ENCODE peak calls at places on chromosomes 5 and 9, in four cellular contexts. A is HL-60, N is AG04450, U is NCI-H1436. L is an unnamed sample.

GRCh38 chr9:122180633-122181032 is 20.9 kb downstream of the MORN5 start:
- DNase-seq in A (no peak), N (peak), U (peak), L (peak)

GRCh38 chr9:76846307-76846706 is 59.6 kb downstream of the PRUNE2 start:
- DNase-seq in A (no peak), N (no peak), U (no peak), L (no peak)

GRCh38 chr9:85040141-85040540 is 370.6 kb downstream of the NTRK2 start:
- DNase-seq in A (no peak), N (no peak), U (no peak), L (no peak)

GRCh38 chr5:12611132-12611531 is 706.9 kb upstream of the CTNND2 start:
- DNase-seq in A (no peak), N (no peak), U (no peak), L (no peak)

GRCh38 chr9:70805953-70806352 is 315.5 kb downstream of the TRPM3 start:
- DNase-seq in A (no peak), N (no peak), U (no peak), L (no peak)

GRCh38 chr5:180390441-180391190 is 37.5 kb upstream of the GFPT2 start:
- DNase-seq in A (no peak), N (no peak), U (no peak), L (no peak)

GRCh38 chr9:36163840-36164175 is 5.4 kb upstream of the CCIN start:
- DNase-seq in A (no peak), N (no peak), U (no peak), L (no peak)

GRCh38 chr5:73296772-73297171 is 123.8 kb downstream of the TMEM174 start:
- DNase-seq in A (no peak), N (no peak), U (no peak), L (no peak)

GRCh38 chr5:102762095-102762534 is 7.0 kb downstream of the PAM start:
- DNase-seq in A (no peak), N (no peak), U (no peak), L (no peak)

GRCh38 chr5:75681125-75681830 is 36.0 kb downstream of the POC5 start:
- DNase-seq in A (no peak), N (no peak), U (peak), L (no peak)

GRCh38 chr5:151274666-151275065 is 21.7 kb downstream of the GM2A start:
- DNase-seq in A (no peak), N (no peak), U (no peak), L (no peak)

GRCh38 chr9:137237759-137238726 is 3.0 kb upstream of the TUBB4B start:
- DNase-seq in A (no peak), N (no peak), U (peak), L (no peak)

GRCh38 chr5:105460721-105461120 is 1898.1 kb upstream of the NUDT12 start:
- DNase-seq in A (no peak), N (no peak), U (no peak), L (no peak)

GRCh38 chr9:120394058-120394669 is 185.8 kb downstream of the CDK5RAP2 start:
- DNase-seq in A (peak), N (peak), U (no peak), L (peak)

GRCh38 chr9:134067904-134068741 is at the start of gene BRD3:
- DNase-seq in A (peak), N (peak), U (peak), L (peak)

GRCh38 chr5:172002310-172002709 is 4.1 kb downstream of the FBXW11 start:
- DNase-seq in A (no peak), N (no peak), U (no peak), L (no peak)

GRCh38 chr9:136835932-136836901 is 6.1 kb upstream of the AJM1 start:
- DNase-seq in A (no peak), N (no peak), U (no peak), L (no peak)

GRCh38 chr5:122022966-122023365 is 55.1 kb downstream of the LOX start:
- DNase-seq in A (peak), N (no peak), U (no peak), L (no peak)

GRCh38 chr5:59829389-59829788 is 64.1 kb downstream of the PDE4D start:
- DNase-seq in A (no peak), N (peak), U (no peak), L (no peak)

GRCh38 chr9:38162332-38162985 is 93.4 kb upstream of the SHB start:
- DNase-seq in A (no peak), N (no peak), U (no peak), L (no peak)

GRCh38 chr9:127684576-127684975 is 22.2 kb upstream of the CFAP157 start:
- DNase-seq in A (no peak), N (no peak), U (no peak), L (no peak)

GRCh38 chr5:98258939-98259338 is 514.5 kb upstream of the RGMB start:
- DNase-seq in A (no peak), N (no peak), U (no peak), L (no peak)

GRCh38 chr5:174221454-174221853 is 175.9 kb downstream of the NSG2 start:
- DNase-seq in A (no peak), N (no peak), U (no peak), L (no peak)

GRCh38 chr5:23157169-23157568 is 304.0 kb upstream of the CDH12 start:
- DNase-seq in A (no peak), N (no peak), U (no peak), L (no peak)

GRCh38 chr9:114696814-114697544 is 15.0 kb upstream of the TEX48 start:
- DNase-seq in A (no peak), N (no peak), U (no peak), L (no peak)

GRCh38 chr9:136697146-136697820 is 10.0 kb upstream of the AGPAT2 start:
- DNase-seq in A (peak), N (no peak), U (no peak), L (no peak)

GRCh38 chr9:136568288-136569081 is 22.6 kb upstream of the NOTCH1 start:
- DNase-seq in A (no peak), N (no peak), U (no peak), L (no peak)

GRCh38 chr9:78319197-78320029 is 22.5 kb downstream of the PSAT1 start:
- DNase-seq in A (no peak), N (no peak), U (no peak), L (no peak)

GRCh38 chr5:159515909-159516415 is 185.7 kb upstream of the IL12B start:
- DNase-seq in A (peak), N (no peak), U (no peak), L (no peak)

GRCh38 chr9:111992523-111992922 is 95.9 kb downstream of the UGCG start:
- DNase-seq in A (no peak), N (no peak), U (no peak), L (no peak)

GRCh38 chr9:101307524-101308213 is 77.1 kb downstream of the BAAT start:
- DNase-seq in A (no peak), N (no peak), U (no peak), L (no peak)

GRCh38 chr5:142669479-142669878 is 16.4 kb downstream of the FGF1 start:
- DNase-seq in A (no peak), N (no peak), U (no peak), L (no peak)

GRCh38 chr5:151684690-151685361 is 1.9 kb downstream of the SPARC start:
- DNase-seq in A (no peak), N (peak), U (no peak), L (peak)

GRCh38 chr9:13491138-13491492 is 211.6 kb upstream of the MPDZ start:
- DNase-seq in A (no peak), N (no peak), U (no peak), L (no peak)

GRCh38 chr5:178529080-178529479 is 61.1 kb downstream of the COL23A1 start:
- DNase-seq in A (peak), N (no peak), U (no peak), L (no peak)

GRCh38 chr5:30040483-30041116 is 1152.9 kb upstream of the CDH6 start:
- DNase-seq in A (peak), N (no peak), U (peak), L (peak)